ENCODE peak calls at places on chromosomes 2 and 18, in eight cellular contexts. P is GM06990, S is RWPE2, G is K562, D is thoracic aorta, A is cardiac muscle cell, E is suprapubic skin, Z is SK-N-MC. W is an unnamed sample.

GRCh38 chr2:230124792-230125452 is 56.2 kb upstream of the SLC16A14 start:
- DNase-seq in P (no peak), A (no peak), D (no peak), S (no peak), Z (no peak), E (no peak), G (no peak), W (no peak)

GRCh38 chr2:10668402-10669012 is 21.3 kb downstream of the NOL10 start:
- DNase-seq in P (peak), A (peak), G (peak), S (no peak), D (no peak), E (no peak), Z (peak), W (no peak)

GRCh38 chr2:1553671-1554295 is 140.5 kb downstream of the TPO start:
- DNase-seq in A (peak), E (peak), D (no peak), P (no peak), Z (no peak), G (no peak), S (no peak), W (peak)

GRCh38 chr2:156800065-156800556 is 363.9 kb downstream of the GPD2 start:
- DNase-seq in Z (no peak), A (no peak), S (no peak), D (no peak), P (no peak), E (no peak), G (no peak), W (no peak)

GRCh38 chr18:79964330-79965118 is at the start of gene HSBP1L1:
- DNase-seq in A (peak), D (no peak), E (peak), P (peak), G (no peak), S (no peak), Z (no peak), W (no peak)

GRCh38 chr18:57901819-57902600 is 98.9 kb upstream of the ATP8B1 start:
- DNase-seq in E (no peak), S (peak), Z (no peak), D (no peak), P (no peak), A (peak), G (no peak), W (no peak)

GRCh38 chr2:107525420-107525819 is 301.3 kb upstream of the RGPD4 start:
- DNase-seq in E (no peak), Z (no peak), G (no peak), S (no peak), P (no peak), D (no peak), A (peak), W (peak)

GRCh38 chr2:10079192-10079930 is 850 bp downstream of the CYS1 start:
- DNase-seq in Z (no peak), A (peak), G (no peak), D (no peak), S (no peak), E (no peak), P (peak), W (no peak)

GRCh38 chr2:184727813-184728212 is 129.5 kb downstream of the ZNF804A start:
- DNase-seq in G (no peak), A (no peak), P (no peak), S (no peak), E (no peak), Z (no peak), D (no peak), W (no peak)

GRCh38 chr2:178119181-178119922 is 7.1 kb downstream of the RBM45 start:
- DNase-seq in G (no peak), Z (no peak), D (no peak), P (no peak), E (no peak), A (no peak), S (no peak), W (no peak)

GRCh38 chr2:37659723-37660122 is 11.7 kb downstream of the CDC42EP3 start:
- DNase-seq in S (no peak), Z (no peak), P (no peak), G (no peak), D (no peak), A (no peak), E (no peak), W (no peak)
- H3K4me3 ChIP-seq in S (no peak), Z (no peak), P (no peak), G (no peak), D (peak), A (no peak), E (no peak), W (no peak)

GRCh38 chr18:12990662-12990976 is 543 bp upstream of the CEP192 start:
- DNase-seq in P (no peak), Z (no peak), A (no peak), G (no peak), E (no peak), S (no peak), D (no peak), W (no peak)

GRCh38 chr18:12990977-12991838 is at the start of gene CEP192:
- DNase-seq in P (peak), E (peak), D (peak), G (peak), A (peak), Z (peak), S (peak), W (peak)

GRCh38 chr18:12990128-12990485 is 1.1 kb upstream of the CEP192 start:
- DNase-seq in Z (no peak), E (no peak), G (peak), D (no peak), P (no peak), A (no peak), S (no peak), W (no peak)

GRCh38 chr18:12991839-12992216 is 666 bp downstream of the CEP192 start:
- DNase-seq in G (no peak), D (no peak), E (no peak), A (no peak), S (no peak), P (no peak), Z (no peak), W (no peak)

DNA sequence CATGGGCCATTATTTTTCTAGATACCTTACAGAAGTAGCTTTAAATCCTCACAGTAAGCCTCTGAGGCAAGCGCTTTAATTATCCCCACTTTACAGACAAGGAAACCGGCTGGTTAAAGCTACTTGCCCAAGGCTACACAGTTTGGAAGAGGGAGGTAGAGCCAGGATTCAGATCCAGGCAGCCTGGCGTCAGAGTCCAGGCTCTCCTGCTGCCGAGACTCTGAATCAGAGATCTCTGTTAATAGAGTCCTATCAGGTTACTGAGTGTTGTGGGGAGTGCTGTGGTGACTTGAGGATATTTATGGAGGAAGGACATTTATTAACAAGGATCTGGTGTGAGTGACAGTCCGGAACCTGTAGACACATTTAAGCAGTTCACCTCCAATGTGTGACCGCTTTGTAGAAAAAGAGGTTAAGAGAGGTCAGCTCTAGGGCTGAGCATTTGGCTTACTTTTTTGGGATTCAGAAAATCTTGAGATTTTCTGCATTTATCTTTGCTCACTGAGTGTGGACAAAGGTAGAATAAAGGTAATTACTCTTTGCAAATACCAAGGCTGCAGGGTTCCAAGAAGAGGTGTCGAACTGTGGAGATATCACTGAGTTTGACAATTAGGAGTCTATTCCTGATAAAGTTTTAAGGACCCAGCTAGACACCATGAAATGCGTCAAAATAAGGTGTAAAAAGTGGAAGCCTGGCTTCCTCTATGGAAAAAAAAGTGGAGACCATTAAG is 1.6 kb upstream of the CEP192 start:
- DNase-seq in S (no peak), A (no peak), E (no peak), G (peak), P (no peak), Z (no peak), D (no peak), W (no peak)
- H3K4me3 ChIP-seq in S (no peak), A (no peak), E (no peak), G (peak), P (no peak), Z (no peak), D (no peak), W (no peak)

DNA sequence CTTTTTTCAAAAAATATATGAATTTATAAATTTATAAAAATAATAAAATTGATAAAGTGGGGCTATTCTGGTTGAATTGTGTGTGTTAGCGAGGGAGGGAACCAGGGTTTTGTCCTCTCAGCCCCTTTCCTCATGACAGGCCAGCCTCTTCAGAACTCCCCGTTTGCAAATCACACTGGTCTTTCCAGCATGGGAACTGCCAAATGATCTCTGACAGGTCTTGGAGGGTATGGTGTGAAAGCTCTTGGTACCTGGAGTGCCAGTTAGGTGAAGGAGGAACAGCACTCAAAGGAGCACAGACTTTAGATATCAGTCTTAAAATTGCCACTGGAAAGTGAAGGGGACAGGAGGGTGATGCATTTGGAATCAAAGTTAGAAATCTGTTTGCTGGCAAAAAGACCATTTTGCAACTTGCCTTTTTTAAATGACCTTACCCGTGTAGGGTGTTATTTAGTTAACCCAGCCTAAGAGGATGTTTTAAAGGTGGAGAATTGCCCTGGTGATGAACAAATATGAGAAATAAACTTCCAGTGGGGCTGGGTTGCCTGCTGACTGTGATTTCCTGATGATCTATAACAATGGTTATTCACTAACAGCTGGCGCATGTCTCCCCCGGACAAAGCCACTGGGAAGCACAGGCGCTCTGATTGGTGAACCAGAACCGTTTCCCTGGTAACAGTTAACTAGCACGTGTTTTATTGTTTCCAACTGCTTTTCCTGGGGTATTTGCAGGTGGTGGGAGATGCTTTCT is 85.3 kb upstream of the EFEMP1 start:
- DNase-seq in S (no peak), G (no peak), P (no peak), A (peak), D (peak), E (peak), Z (no peak), W (peak)
- H3K4me3 ChIP-seq in S (no peak), G (no peak), P (no peak), A (no peak), D (peak), E (no peak), Z (no peak), W (no peak)

GRCh38 chr2:70903641-70904340 is 31.9 kb upstream of the ATP6V1B1 start:
- DNase-seq in P (no peak), Z (no peak), E (no peak), S (no peak), D (no peak), G (no peak), A (no peak), W (no peak)
- H3K4me3 ChIP-seq in P (no peak), Z (no peak), E (no peak), S (no peak), D (no peak), G (no peak), A (no peak), W (no peak)

GRCh38 chr2:151827564-151828142 is 568 bp downstream of the ARL5A start:
- DNase-seq in E (peak), D (no peak), S (no peak), G (peak), A (peak), Z (no peak), P (peak), W (no peak)

GRCh38 chr2:151828143-151828889 is at the start of gene ARL5A:
- DNase-seq in Z (peak), E (peak), P (peak), G (peak), A (peak), D (peak), S (peak), W (peak)

GRCh38 chr2:151824886-151825285 is 3.3 kb downstream of the ARL5A start:
- DNase-seq in Z (no peak), G (no peak), S (no peak), P (no peak), E (no peak), A (no peak), D (no peak), W (no peak)

GRCh38 chr2:151828890-151829324 is 686 bp upstream of the ARL5A start:
- DNase-seq in A (no peak), E (no peak), G (no peak), Z (no peak), P (no peak), S (no peak), D (no peak), W (no peak)

GRCh38 chr2:151826737-151827157 is 1.5 kb downstream of the ARL5A start:
- DNase-seq in A (peak), D (no peak), E (no peak), P (no peak), G (peak), S (no peak), Z (no peak), W (no peak)
- H3K4me3 ChIP-seq in A (peak), D (peak), E (peak), P (peak), G (peak), S (peak), Z (peak), W (peak)

GRCh38 chr2:3651686-3652516 is 6.1 kb upstream of the ALLC start:
- DNase-seq in S (no peak), A (peak), D (no peak), G (no peak), E (no peak), Z (no peak), P (peak), W (no peak)
- H3K4me3 ChIP-seq in S (no peak), A (no peak), D (peak), G (no peak), E (peak), Z (no peak), P (peak), W (peak)

GRCh38 chr2:224690868-224691267 is 25.3 kb downstream of the CCDC195 start:
- DNase-seq in P (no peak), G (no peak), D (no peak), Z (no peak), S (no peak), A (no peak), E (no peak), W (no peak)
- H3K4me3 ChIP-seq in P (no peak), G (no peak), D (no peak), Z (no peak), S (no peak), A (no peak), E (no peak), W (no peak)

GRCh38 chr2:2642906-2643890 is 312.1 kb upstream of the MYT1L start:
- DNase-seq in E (no peak), G (no peak), Z (no peak), P (no peak), D (no peak), A (no peak), S (no peak), W (no peak)
- H3K4me3 ChIP-seq in E (no peak), G (no peak), Z (no peak), P (no peak), D (no peak), A (no peak), S (no peak), W (no peak)